ENCODE peak calls at places on chromosomes 2 and 18, in seven cellular contexts. Q is GM12865, W is RWPE1, Y is omental fat pad, E is SW480, H is NAMALWA, A is NCI-H345. N is an unnamed sample.

GRCh38 chr2:237438082-237438925 is 24.3 kb upstream of the COL6A3 start:
- DNase-seq in Q (peak), W (no peak), Y (no peak), E (peak), H (no peak), A (peak), N (no peak)

GRCh38 chr2:161357097-161357496 is 48.9 kb downstream of the PSMD14 start:
- DNase-seq in Q (no peak), W (no peak), Y (no peak), E (no peak), H (no peak), A (no peak), N (no peak)

GRCh38 chr2:191656389-191656788 is 21.5 kb upstream of the NABP1 start:
- DNase-seq in Q (no peak), W (peak), Y (no peak), E (no peak), H (no peak), A (no peak), N (no peak)

GRCh38 chr2:215764441-215765048 is 248.8 kb downstream of the MREG start:
- DNase-seq in Q (no peak), W (no peak), Y (no peak), E (no peak), H (no peak), A (no peak), N (no peak)

GRCh38 chr2:179686718-179687342 is 174.6 kb downstream of the ZNF385B start:
- DNase-seq in Q (no peak), W (no peak), Y (no peak), E (no peak), H (no peak), A (no peak), N (no peak)

GRCh38 chr18:5052491-5052890 is 144.6 kb downstream of the AKAIN1 start:
- DNase-seq in Q (no peak), W (no peak), Y (no peak), E (no peak), H (no peak), A (no peak), N (no peak)

GRCh38 chr2:218716070-218716469 is 5.4 kb downstream of the TTLL4 start:
- DNase-seq in Q (no peak), W (no peak), Y (no peak), E (no peak), H (no peak), A (no peak), N (no peak)

GRCh38 chr2:138455691-138456090 is 45.9 kb upstream of the SPOPL start:
- DNase-seq in Q (no peak), W (no peak), Y (no peak), E (no peak), H (no peak), A (no peak), N (no peak)

GRCh38 chr18:55096261-55097026 is 137.2 kb upstream of the CCDC68 start:
- DNase-seq in Q (peak), W (peak), Y (no peak), E (peak), H (peak), A (no peak), N (no peak)

GRCh38 chr2:104804148-104804890 is 49.6 kb upstream of the POU3F3 start:
- DNase-seq in Q (no peak), W (no peak), Y (no peak), E (peak), H (no peak), A (no peak), N (no peak)

GRCh38 chr2:124586835-124587234 is 561.7 kb downstream of the CNTNAP5 start:
- DNase-seq in Q (no peak), W (no peak), Y (no peak), E (no peak), H (no peak), A (no peak), N (no peak)

GRCh38 chr2:213145723-213146242 is 5.6 kb downstream of the IKZF2 start:
- DNase-seq in Q (peak), W (no peak), Y (no peak), E (no peak), H (no peak), A (no peak), N (no peak)

GRCh38 chr2:216372761-216373291 is 543 bp upstream of the MARCHF4 start:
- DNase-seq in Q (no peak), W (no peak), Y (no peak), E (peak), H (no peak), A (no peak), N (no peak)

GRCh38 chr18:60053747-60054304 is 154.0 kb downstream of the PMAIP1 start:
- DNase-seq in Q (peak), W (peak), Y (no peak), E (peak), H (no peak), A (no peak), N (no peak)

GRCh38 chr2:55923091-55923977 is at the start of gene EFEMP1:
- DNase-seq in Q (peak), W (peak), Y (peak), E (no peak), H (no peak), A (peak), N (peak)

GRCh38 chr2:70852824-70853223 is 17.2 kb upstream of the CD207 start:
- DNase-seq in Q (no peak), W (no peak), Y (no peak), E (no peak), H (no peak), A (no peak), N (no peak)

GRCh38 chr2:70686577-70687460 is 81.2 kb downstream of the ADD2 start:
- DNase-seq in Q (peak), W (peak), Y (no peak), E (peak), H (peak), A (peak), N (peak)

GRCh38 chr18:41052625-41053024 is 902.4 kb upstream of the PIK3C3 start:
- DNase-seq in Q (no peak), W (no peak), Y (no peak), E (no peak), H (no peak), A (no peak), N (no peak)

GRCh38 chr2:188659656-188660406 is 314.3 kb upstream of the COL3A1 start:
- DNase-seq in Q (no peak), W (peak), Y (no peak), E (no peak), H (no peak), A (no peak), N (no peak)

GRCh38 chr2:205352593-205352992 is 329.7 kb upstream of the NRP2 start:
- DNase-seq in Q (no peak), W (peak), Y (no peak), E (no peak), H (no peak), A (no peak), N (no peak)

GRCh38 chr2:195560209-195560907 is 96.7 kb upstream of the SLC39A10 start:
- DNase-seq in Q (peak), W (no peak), Y (no peak), E (no peak), H (no peak), A (no peak), N (no peak)

GRCh38 chr2:45643095-45643494 is 8.4 kb upstream of the PRKCE start:
- DNase-seq in Q (no peak), W (no peak), Y (no peak), E (no peak), H (no peak), A (no peak), N (no peak)

GRCh38 chr2:100785621-100786296 is 34.2 kb upstream of the NPAS2 start:
- DNase-seq in Q (no peak), W (no peak), Y (no peak), E (no peak), H (no peak), A (no peak), N (no peak)

GRCh38 chr2:25692737-25693445 is 19.5 kb upstream of the DTNB start:
- DNase-seq in Q (no peak), W (no peak), Y (no peak), E (no peak), H (no peak), A (no peak), N (no peak)

GRCh38 chr2:24457730-24458129 is 33.3 kb upstream of the NCOA1 start:
- DNase-seq in Q (no peak), W (no peak), Y (no peak), E (no peak), H (no peak), A (no peak), N (no peak)

GRCh38 chr2:99140860-99141109 is 722 bp upstream of the C2orf15 start:
- DNase-seq in Q (no peak), W (no peak), Y (no peak), E (no peak), H (no peak), A (no peak), N (no peak)

GRCh38 chr18:77300579-77300978 is 50.9 kb downstream of the GALR1 start:
- DNase-seq in Q (no peak), W (no peak), Y (no peak), E (no peak), H (no peak), A (no peak), N (no peak)

GRCh38 chr2:112623913-112624777 is 21.6 kb upstream of the SLC20A1 start:
- DNase-seq in Q (peak), W (peak), Y (peak), E (peak), H (no peak), A (no peak), N (peak)

GRCh38 chr2:112572005-112572404 is 12.4 kb upstream of the CHCHD5 start:
- DNase-seq in Q (no peak), W (no peak), Y (no peak), E (no peak), H (no peak), A (no peak), N (no peak)

GRCh38 chr2:133975135-133975534 is 278.7 kb upstream of the MGAT5 start:
- DNase-seq in Q (no peak), W (no peak), Y (no peak), E (no peak), H (no peak), A (no peak), N (no peak)